ENCODE peak calls at places on chromosome 10, in ten cellular contexts. K, P, R, A, M, E, O, Q, Z and C are unnamed samples.

GRCh38 chr10:106548832-106549231 is 615.7 kb downstream of the SORCS1 start:
- DNase-seq in E (no peak), Z (no peak), R (no peak), K (no peak), O (no peak), M (no peak), A (no peak), Q (no peak), P (no peak), C (no peak)

GRCh38 chr10:6269953-6270867 is 67.5 kb downstream of the PFKFB3 start:
- DNase-seq in O (no peak), E (peak; percentile 68), Z (no peak), R (no peak), A (no peak), P (no peak), K (no peak), Q (no peak), M (no peak), C (peak; percentile 72)

GRCh38 chr10:97574374-97575100 is 2.0 kb downstream of the ANKRD2 start:
- DNase-seq in P (peak; percentile 94), Z (no peak), E (no peak), R (peak; percentile 69), M (peak; percentile 95), A (peak; percentile 51), K (peak; percentile 58), Q (peak; percentile 85), O (peak; percentile 80), C (no peak)

GRCh38 chr10:43867667-43868361 is 219.1 kb upstream of the ZNF32 start:
- DNase-seq in E (no peak), A (no peak), M (no peak), Z (peak; percentile 22), K (peak; percentile 80), P (no peak), O (no peak), R (no peak), Q (peak; percentile 66), C (no peak)

GRCh38 chr10:77949167-77949566 is 22.6 kb upstream of the DLG5 start:
- DNase-seq in P (peak; percentile 73), E (no peak), K (peak; percentile 55), O (no peak), M (peak; percentile 96), R (no peak), Q (peak; percentile 18), A (peak; percentile 50), Z (peak; percentile 79), C (no peak)

GRCh38 chr10:72904806-72905205 is 11.3 kb downstream of the OIT3 start:
- DNase-seq in P (no peak), Z (no peak), E (no peak), Q (no peak), K (no peak), M (no peak), A (no peak), R (no peak), O (no peak), C (no peak)

GRCh38 chr10:132400041-132400546 is 3.1 kb downstream of the PWWP2B start:
- DNase-seq in K (no peak), Q (no peak), P (no peak), M (no peak), A (no peak), O (no peak), E (no peak), Z (no peak), R (peak; percentile 44), C (no peak)

GRCh38 chr10:15745748-15746147 is 26.0 kb upstream of the ITGA8 start:
- DNase-seq in K (peak; percentile 41), O (peak; percentile 38), Q (no peak), M (no peak), Z (peak; percentile 1), E (no peak), R (no peak), A (peak; percentile 19), P (no peak), C (no peak)

GRCh38 chr10:61779950-61780659 is 117.4 kb downstream of the CABCOCO1 start:
- DNase-seq in P (no peak), R (peak; percentile 61), E (no peak), Q (peak; percentile 90), Z (no peak), K (peak; percentile 90), O (peak; percentile 40), M (no peak), A (peak; percentile 61), C (no peak)

GRCh38 chr10:1149793-1150637 is 93.8 kb downstream of the WDR37 start:
- DNase-seq in Z (peak; percentile 33), E (no peak), K (no peak), P (no peak), M (no peak), A (peak; percentile 46), O (no peak), R (peak; percentile 49), Q (no peak), C (no peak)

GRCh38 chr10:85606401-85606800 is 760.2 kb downstream of the GRID1 start:
- DNase-seq in R (no peak), O (no peak), Q (no peak), P (no peak), M (no peak), A (no peak), K (no peak), Z (peak; percentile 10), E (no peak), C (no peak)

GRCh38 chr10:62638062-62638477 is 166.4 kb upstream of the ADO start:
- DNase-seq in M (no peak), E (no peak), Z (no peak), Q (no peak), A (no peak), P (no peak), K (no peak), R (no peak), O (no peak), C (no peak)

GRCh38 chr10:115996031-115996430 is 277.0 kb downstream of the GFRA1 start:
- DNase-seq in O (no peak), A (no peak), Q (no peak), K (no peak), P (no peak), R (no peak), M (no peak), E (no peak), Z (no peak), C (no peak)

DNA sequence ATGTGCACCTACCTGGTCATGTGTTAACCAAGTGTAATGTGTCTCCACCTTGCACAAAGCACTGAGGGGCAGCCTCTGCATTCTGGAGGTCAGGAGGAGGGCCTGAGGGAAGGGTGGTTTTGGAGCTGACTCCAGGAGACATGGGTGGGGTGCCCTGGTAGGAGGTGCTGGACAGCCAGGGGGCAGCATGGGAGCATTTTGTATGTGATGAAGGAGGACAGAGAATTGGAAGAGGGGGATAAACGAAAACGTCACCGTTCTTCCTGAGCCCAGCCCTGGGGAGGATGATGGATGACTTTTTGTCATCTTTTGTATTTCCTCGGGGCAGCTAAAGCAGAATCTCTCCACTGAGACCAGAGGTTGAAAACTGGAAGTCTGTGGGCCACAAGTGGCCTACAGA is 242.3 kb downstream of the VTI1A start:
- DNase-seq in A (peak; percentile 27), O (no peak), M (no peak), P (no peak), E (no peak), Q (peak; percentile 11), R (no peak), K (no peak), Z (peak; percentile 62), C (no peak)
- TF ChIP-seq CTCF in A (peak; percentile 35), O (no peak), M (peak; percentile 38), P (peak; percentile 68), E (peak; percentile 15), Q (peak; percentile 23), R (no peak), K (peak; percentile 51), Z (peak; percentile 73), C (no peak)

DNA sequence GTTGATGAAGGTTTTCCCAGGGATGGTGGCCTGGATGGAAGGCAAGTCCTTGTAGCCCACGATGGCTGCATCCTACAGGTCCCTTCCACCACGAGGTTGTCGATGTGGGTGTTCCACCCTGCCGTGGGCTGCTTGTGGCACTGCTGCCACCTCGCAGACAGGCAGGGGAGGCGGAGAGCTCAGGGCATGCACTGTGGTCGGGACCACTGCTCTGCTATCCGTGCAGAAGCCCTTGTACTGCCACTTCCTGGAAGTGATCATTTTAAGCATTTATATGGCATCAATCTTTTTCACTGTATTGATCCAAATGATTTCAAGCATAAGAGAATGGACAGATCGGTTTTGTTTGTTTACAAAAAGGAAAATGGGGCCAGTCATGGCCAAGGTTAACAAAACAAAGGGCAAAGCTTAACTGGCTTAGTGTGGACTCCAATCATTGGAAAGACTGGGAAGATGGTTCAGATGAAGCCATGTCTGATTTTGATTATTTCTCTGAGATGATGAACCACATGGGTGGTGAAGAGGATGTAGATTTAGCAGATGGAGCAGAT is 8.2 kb upstream of the CYP17A1 start:
- DNase-seq in K (no peak), R (no peak), Z (no peak), P (no peak), Q (no peak), E (no peak), O (no peak), A (no peak), M (no peak), C (no peak)
- TF ChIP-seq CTCF in K (no peak), R (no peak), Z (no peak), P (no peak), Q (no peak), E (no peak), O (no peak), A (no peak), M (no peak), C (no peak)

GRCh38 chr10:122521011-122521410 is 39.5 kb upstream of the DMBT1 start:
- DNase-seq in K (peak; percentile 30), Z (no peak), A (no peak), M (no peak), R (no peak), E (no peak), O (no peak), P (no peak), Q (peak; percentile 18), C (no peak)

GRCh38 chr10:122526892-122527291 is 33.7 kb upstream of the DMBT1 start:
- DNase-seq in P (no peak), A (peak; percentile 41), M (no peak), E (no peak), O (no peak), R (no peak), Q (no peak), K (no peak), Z (no peak), C (no peak)

GRCh38 chr10:122530177-122530576 is 30.4 kb upstream of the DMBT1 start:
- DNase-seq in K (peak; percentile 20), M (no peak), A (no peak), R (no peak), E (no peak), Z (no peak), Q (peak; percentile 85), O (no peak), P (no peak), C (no peak)

GRCh38 chr10:122524811-122525210 is 35.7 kb upstream of the DMBT1 start:
- DNase-seq in Z (no peak), O (no peak), K (no peak), M (no peak), P (no peak), Q (no peak), E (no peak), R (no peak), A (no peak), C (no peak)

GRCh38 chr10:122525788-122526187 is 34.8 kb upstream of the DMBT1 start:
- DNase-seq in R (no peak), Z (no peak), O (peak; percentile 53), K (no peak), M (no peak), Q (peak; percentile 42), P (no peak), E (no peak), A (peak; percentile 52), C (no peak)
- TF ChIP-seq CTCF in R (peak; percentile 31), Z (no peak), O (no peak), K (peak; percentile 9), M (peak; percentile 29), Q (peak; percentile 31), P (peak; percentile 26), E (no peak), A (peak; percentile 47), C (no peak)

GRCh38 chr10:74738985-74739567 is 87.3 kb upstream of the KAT6B start:
- DNase-seq in O (no peak), E (peak; percentile 68), Z (peak; percentile 45), A (no peak), M (no peak), K (peak; percentile 15), R (no peak), Q (peak; percentile 57), P (no peak), C (peak; percentile 61)
- TF ChIP-seq CTCF in O (no peak), E (no peak), Z (no peak), A (peak; percentile 20), M (no peak), K (peak; percentile 30), R (peak; percentile 38), Q (peak; percentile 27), P (no peak), C (peak; percentile 25)